ENCODE peak calls at places on chromosomes 1 and 21, in nine cellular contexts. Z is stimulated activated CD4-positive, alpha-beta T cell treated with anti-CD3 and anti-CD28 coated beads, Interleukin-2, amount 100 ng/mL, for 48 hours; T is T-helper 1 cell; Q is cardiac muscle cell; I is epithelial cell of prostate; R is GM10248; C is activated T-cell treated with anti-CD3 and anti-CD28 coated beads, Interleukin-2, amount 50 U/mL, for 1 hour; O is naive B cell; B is sciatic nerve. L is an unnamed sample.

GRCh38 chr21:37566790-37567725 is 200.5 kb downstream of the DYRK1A start:
- DNase-seq in R (no peak), Z (no peak), Q (peak; percentile 55), T (no peak), O (no peak), I (no peak), B (no peak), C (no peak), L (no peak)

GRCh38 chr21:16085436-16085835 is 355.7 kb downstream of the USP25 start:
- DNase-seq in Z (no peak), T (no peak), Q (no peak), I (no peak), O (no peak), C (no peak), R (no peak), B (no peak), L (no peak)

GRCh38 chr1:167996266-167996665 is 59.4 kb upstream of the MPC2 start:
- DNase-seq in R (no peak), B (no peak), O (no peak), C (no peak), Q (no peak), T (no peak), Z (no peak), I (no peak), L (no peak)

GRCh38 chr1:89566761-89567174 is 42.1 kb downstream of the LRRC8B start:
- DNase-seq in O (no peak), C (no peak), T (no peak), Z (no peak), B (peak; percentile 68), R (no peak), I (no peak), Q (peak; percentile 82), L (no peak)

GRCh38 chr1:209675567-209676154 is 449 bp downstream of the G0S2 start:
- DNase-seq in T (no peak), I (no peak), O (no peak), Z (no peak), R (no peak), Q (peak; percentile 54), B (peak; percentile 65), C (no peak), L (no peak)

GRCh38 chr1:172845371-172845770 is 186.5 kb downstream of the FASLG start:
- DNase-seq in B (no peak), R (peak; percentile 30), C (peak; percentile 25), I (no peak), Q (peak; percentile 66), O (no peak), Z (peak; percentile 40), T (peak; percentile 8), L (no peak)

GRCh38 chr1:80918365-80918764 is 882.4 kb upstream of the ADGRL2 start:
- DNase-seq in Q (no peak), C (no peak), B (no peak), Z (no peak), I (no peak), O (no peak), R (no peak), T (no peak), L (no peak)

GRCh38 chr1:225835752-225836151 is 25.8 kb downstream of the EPHX1 start:
- DNase-seq in C (no peak), O (no peak), B (peak; percentile 82), Z (no peak), R (no peak), I (no peak), T (no peak), Q (peak; percentile 86), L (peak; percentile 45)

GRCh38 chr1:164842891-164843290 is 283.9 kb downstream of the PBX1 start:
- DNase-seq in C (no peak), Z (no peak), I (no peak), O (no peak), R (no peak), T (no peak), B (no peak), Q (peak; percentile 37), L (no peak)

GRCh38 chr1:234186037-234186688 is 187.1 kb upstream of the COA6 start:
- DNase-seq in R (no peak), Z (no peak), O (no peak), C (no peak), T (no peak), Q (peak; percentile 21), B (no peak), I (peak; percentile 94), L (peak; percentile 20)

GRCh38 chr1:53508991-53509663 is 49.9 kb downstream of the DMRTB1 start:
- DNase-seq in T (no peak), Q (no peak), B (no peak), R (no peak), C (no peak), I (no peak), O (no peak), Z (no peak), L (no peak)

GRCh38 chr1:70827030-70827429 is 220.6 kb downstream of the PTGER3 start:
- DNase-seq in Z (no peak), R (no peak), O (no peak), T (no peak), Q (no peak), B (no peak), I (no peak), C (no peak), L (no peak)

GRCh38 chr1:201013031-201013485 is 10.5 kb downstream of the KIF21B start:
- DNase-seq in O (no peak), C (no peak), Q (no peak), I (no peak), R (no peak), T (no peak), B (no peak), Z (no peak), L (no peak)

GRCh38 chr21:42313501-42313969 is 1.7 kb downstream of the TFF3 start:
- DNase-seq in Q (no peak), I (no peak), O (no peak), C (no peak), R (no peak), T (no peak), Z (no peak), B (no peak), L (peak; percentile 60)

GRCh38 chr1:226510453-226510852 is 38.1 kb upstream of the STUM start:
- DNase-seq in T (no peak), Z (no peak), I (no peak), B (no peak), R (no peak), C (no peak), O (no peak), Q (peak; percentile 33), L (no peak)

GRCh38 chr1:109821831-109822745 is 58.4 kb upstream of the EPS8L3 start:
- DNase-seq in O (no peak), B (no peak), R (peak; percentile 8), I (no peak), C (no peak), T (no peak), Q (peak; percentile 65), Z (no peak), L (no peak)

GRCh38 chr1:229749992-229750391 is 123.9 kb downstream of the URB2 start:
- DNase-seq in Z (no peak), B (no peak), C (no peak), T (no peak), R (no peak), O (no peak), Q (no peak), I (no peak), L (no peak)

GRCh38 chr1:39335278-39335677 is 130.8 kb downstream of the MACF1 start:
- DNase-seq in T (no peak), R (no peak), B (no peak), I (no peak), C (no peak), O (no peak), Z (no peak), Q (no peak), L (no peak)

GRCh38 chr1:110337704-110338199 is 1.4 kb upstream of the RBM15 start:
- DNase-seq in O (no peak), Z (peak; percentile 30), I (no peak), T (peak; percentile 18), B (peak; percentile 67), R (peak; percentile 32), C (peak; percentile 52), Q (no peak), L (peak; percentile 24)

GRCh38 chr1:16324456-16324890 is 27.8 kb downstream of the FBXO42 start:
- DNase-seq in T (no peak), R (no peak), I (no peak), Z (no peak), B (no peak), O (no peak), C (no peak), Q (peak; percentile 79), L (no peak)

GRCh38 chr1:222817529-222817928 is 2.7 kb downstream of the DISP1 start:
- DNase-seq in R (no peak), T (no peak), C (no peak), Q (peak; percentile 70), B (no peak), I (peak; percentile 61), O (no peak), Z (no peak), L (peak; percentile 30)

GRCh38 chr1:3639397-3639911 is 10.4 kb downstream of the WRAP73 start:
- DNase-seq in Q (no peak), Z (no peak), R (no peak), T (no peak), B (no peak), O (no peak), I (no peak), C (no peak), L (no peak)

GRCh38 chr1:7220007-7220406 is 434.8 kb downstream of the CAMTA1 start:
- DNase-seq in R (no peak), Q (no peak), Z (no peak), O (no peak), B (no peak), C (no peak), T (no peak), I (no peak), L (no peak)

GRCh38 chr1:66254785-66255184 is 279.2 kb upstream of the SGIP1 start:
- DNase-seq in Q (no peak), R (no peak), O (no peak), T (no peak), Z (no peak), C (no peak), I (no peak), B (no peak), L (no peak)

GRCh38 chr1:20552728-20553571 is 577 bp downstream of the FAM43B start:
- DNase-seq in O (no peak), I (no peak), B (no peak), R (no peak), T (no peak), Z (no peak), C (no peak), Q (peak; percentile 44), L (peak; percentile 22)

GRCh38 chr1:171179323-171180227 is 5.5 kb upstream of the FMO2 start:
- DNase-seq in Q (no peak), I (no peak), O (no peak), Z (no peak), B (no peak), R (no peak), C (no peak), T (no peak), L (no peak)

GRCh38 chr1:69911301-69911801 is 294.0 kb downstream of the LRRC40 start:
- DNase-seq in Q (peak; percentile 92), T (no peak), B (no peak), R (no peak), O (no peak), Z (no peak), C (no peak), I (no peak), L (no peak)

GRCh38 chr1:210697185-210697584 is 368.5 kb downstream of the HHAT start:
- DNase-seq in T (no peak), B (no peak), C (no peak), Z (no peak), R (no peak), I (no peak), O (no peak), Q (no peak), L (no peak)

GRCh38 chr1:47563206-47563605 is 125.4 kb downstream of the FOXD2 start:
- DNase-seq in O (no peak), R (no peak), B (no peak), Z (no peak), C (no peak), Q (peak; percentile 8), I (no peak), T (no peak), L (no peak)

GRCh38 chr1:106962591-106962990 is 93.9 kb upstream of the PRMT6 start:
- DNase-seq in T (no peak), O (no peak), Z (no peak), C (no peak), I (no peak), Q (no peak), R (no peak), B (no peak), L (no peak)

GRCh38 chr1:21149862-21150432 is 26.8 kb downstream of the EIF4G3 start:
- DNase-seq in I (peak; percentile 46), C (no peak), O (no peak), R (no peak), Q (peak; percentile 89), T (no peak), B (no peak), Z (no peak), L (no peak)